ENCODE peak calls at places on chromosome 17, in nine cellular contexts. O, H, W, F, Y, L, X, B and C are unnamed samples. For H4K20me1, the result is how much of the 10 kb centered on the place peaks cover.

GRCh38 chr17:74601944-74602572 is 10.0 kb upstream of the CD300LD start:
- DNase-seq in O (peak), H (peak), W (peak), F (no peak), Y (peak), L (peak), X (peak), B (peak), C (no peak)

GRCh38 chr17:2405247-2405926 is 4.5 kb upstream of the MNT start:
- DNase-seq in O (peak), H (no peak), W (peak), F (no peak), Y (peak), L (peak), X (peak), B (no peak), C (peak)

GRCh38 chr17:66747561-66748275 is 87.2 kb upstream of the CACNG5 start:
- DNase-seq in O (peak), H (no peak), W (peak), F (no peak), Y (peak), L (peak), X (no peak), B (no peak), C (peak)

GRCh38 chr17:21689604-21690003 is 2.7 kb upstream of the KCNJ18 start:
- DNase-seq in O (peak), H (no peak), W (peak), F (no peak), Y (peak), L (peak), X (peak), B (no peak), C (peak)

GRCh38 chr17:7077911-7078546 is 2.0 kb downstream of the CLEC10A start:
- DNase-seq in O (no peak), H (no peak), W (no peak), F (no peak), Y (no peak), L (no peak), X (no peak), B (no peak), C (no peak)

GRCh38 chr17:20825539-20825938 is 217.3 kb downstream of the USP22 start:
- DNase-seq in O (no peak), H (no peak), W (no peak), F (no peak), Y (no peak), L (no peak), X (no peak), B (no peak), C (no peak)

GRCh38 chr17:51653902-51654301 is 393.6 kb downstream of the UTP18 start:
- DNase-seq in O (peak), H (peak), W (no peak), F (no peak), Y (no peak), L (no peak), X (no peak), B (no peak), C (no peak)

GRCh38 chr17:5788266-5788900 is 204.1 kb upstream of the NLRP1 start:
- DNase-seq in O (peak), H (no peak), W (peak), F (no peak), Y (no peak), L (peak), X (peak), B (no peak), C (peak)

GRCh38 chr17:2264023-2264860 is 39.3 kb downstream of the SMG6 start:
- DNase-seq in O (no peak), H (no peak), W (no peak), F (no peak), Y (peak), L (no peak), X (peak), B (no peak), C (peak)

GRCh38 chr17:82237746-82238561 is 9.1 kb downstream of the SLC16A3 start:
- DNase-seq in O (no peak), H (no peak), W (peak), F (no peak), Y (no peak), L (no peak), X (no peak), B (no peak), C (no peak)
- H3K4me3 ChIP-seq in O (no peak), H (no peak), W (peak), F (peak), Y (no peak), L (no peak), X (no peak), B (no peak), C (no peak)

GRCh38 chr17:38562903-38563302 is 42.8 kb downstream of the SRCIN1 start:
- DNase-seq in O (no peak), H (peak), W (no peak), F (no peak), Y (no peak), L (no peak), X (no peak), B (no peak), C (no peak)

GRCh38 chr17:38559880-38560230 is 45.9 kb downstream of the SRCIN1 start:
- DNase-seq in O (no peak), H (no peak), W (no peak), F (no peak), Y (no peak), L (no peak), X (no peak), B (no peak), C (no peak)

GRCh38 chr17:38562215-38562569 is 43.6 kb downstream of the SRCIN1 start:
- DNase-seq in O (no peak), H (no peak), W (no peak), F (no peak), Y (no peak), L (no peak), X (no peak), B (no peak), C (no peak)

GRCh38 chr17:38560503-38561318 is 45.0 kb downstream of the SRCIN1 start:
- DNase-seq in O (no peak), H (peak), W (peak), F (no peak), Y (peak), L (peak), X (peak), B (no peak), C (peak)

GRCh38 chr17:38561416-38562214 is 44.1 kb downstream of the SRCIN1 start:
- DNase-seq in O (no peak), H (peak), W (no peak), F (no peak), Y (no peak), L (no peak), X (no peak), B (no peak), C (no peak)
- H4K20me1 ChIP-seq in O (under half), H (under half), W (under half), F (under half), Y (under half), L (under half), X (under half), B (under half), C (under half)

GRCh38 chr17:78258323-78259229 is 27.1 kb downstream of the TMEM235 start:
- DNase-seq in O (no peak), H (peak), W (peak), F (no peak), Y (peak), L (no peak), X (peak), B (peak), C (peak)
- H3K4me3 ChIP-seq in O (no peak), H (no peak), W (no peak), F (no peak), Y (no peak), L (no peak), X (no peak), B (no peak), C (no peak)

GRCh38 chr17:63682981-63683380 is 16.9 kb downstream of the LIMD2 start:
- DNase-seq in O (no peak), H (no peak), W (no peak), F (no peak), Y (no peak), L (no peak), X (no peak), B (no peak), C (no peak)
- H4K20me1 ChIP-seq in O (under half), H (under half), W (under half), F (under half), Y (under half), L (under half), X (under half), B (under half), C (under half)

GRCh38 chr17:27429666-27430382 is 26.4 kb upstream of the KSR1 start:
- DNase-seq in O (no peak), H (no peak), W (no peak), F (no peak), Y (no peak), L (no peak), X (no peak), B (no peak), C (no peak)

GRCh38 chr17:27428781-27429505 is 27.3 kb upstream of the KSR1 start:
- DNase-seq in O (no peak), H (no peak), W (no peak), F (no peak), Y (no peak), L (no peak), X (no peak), B (no peak), C (no peak)

GRCh38 chr17:27430882-27431491 is 25.3 kb upstream of the KSR1 start:
- DNase-seq in O (peak), H (peak), W (peak), F (no peak), Y (peak), L (peak), X (peak), B (peak), C (no peak)

GRCh38 chr17:27430383-27430840 is 25.8 kb upstream of the KSR1 start:
- DNase-seq in O (no peak), H (no peak), W (no peak), F (no peak), Y (no peak), L (no peak), X (no peak), B (no peak), C (no peak)

GRCh38 chr17:27433521-27433920 is 22.7 kb upstream of the KSR1 start:
- DNase-seq in O (no peak), H (no peak), W (no peak), F (no peak), Y (no peak), L (no peak), X (no peak), B (no peak), C (no peak)
- H3K4me3 ChIP-seq in O (no peak), H (no peak), W (no peak), F (no peak), Y (no peak), L (no peak), X (no peak), B (no peak), C (no peak)

GRCh38 chr17:29753845-29754439 is 131.2 kb upstream of the CORO6 start:
- DNase-seq in O (no peak), H (no peak), W (no peak), F (no peak), Y (no peak), L (no peak), X (no peak), B (peak), C (no peak)

GRCh38 chr17:29748400-29748799 is 125.7 kb upstream of the CORO6 start:
- DNase-seq in O (no peak), H (no peak), W (no peak), F (no peak), Y (no peak), L (no peak), X (no peak), B (no peak), C (no peak)

GRCh38 chr17:29746669-29747068 is 124.0 kb upstream of the CORO6 start:
- DNase-seq in O (no peak), H (no peak), W (no peak), F (no peak), Y (no peak), L (no peak), X (no peak), B (no peak), C (no peak)

GRCh38 chr17:29747660-29748059 is 124.9 kb upstream of the CORO6 start:
- DNase-seq in O (no peak), H (no peak), W (no peak), F (no peak), Y (no peak), L (no peak), X (no peak), B (no peak), C (no peak)

DNA sequence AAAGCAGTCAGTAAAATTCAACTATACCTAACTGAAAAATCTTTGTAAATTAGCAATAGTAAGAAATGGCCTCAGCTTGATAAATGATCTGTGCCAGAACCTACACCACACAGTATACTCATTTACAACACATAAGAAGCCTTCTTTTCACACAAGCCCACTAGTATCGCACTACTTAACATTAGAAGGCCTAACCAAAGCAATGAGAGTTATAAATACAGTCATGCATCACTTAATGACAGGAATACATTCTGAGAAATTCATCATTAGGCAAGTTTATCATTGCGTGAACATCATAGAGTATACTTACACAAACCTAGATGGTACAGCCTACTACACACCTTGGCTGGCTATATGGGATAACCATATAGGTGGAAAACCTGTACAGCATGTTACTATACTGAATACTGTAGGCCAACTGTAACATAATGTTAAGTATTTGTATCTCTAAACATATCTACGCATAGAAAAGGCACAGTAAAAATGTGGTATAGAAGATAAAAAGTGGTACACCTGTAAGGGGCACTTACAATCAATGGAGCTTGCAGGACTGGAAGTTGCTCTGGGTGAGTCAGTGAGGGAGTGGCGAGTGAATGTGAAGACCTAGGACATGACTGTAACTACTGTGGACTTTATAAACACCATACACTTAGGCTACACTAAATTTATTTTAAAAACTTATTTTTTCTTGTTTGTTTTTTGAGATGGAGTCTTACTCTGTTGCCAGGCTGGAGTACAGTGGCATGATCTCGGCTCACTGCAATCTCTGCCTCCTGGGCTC is 126.5 kb upstream of the CORO6 start:
- DNase-seq in O (peak), H (no peak), W (no peak), F (no peak), Y (no peak), L (peak), X (no peak), B (no peak), C (no peak)
- H4K20me1 ChIP-seq in O (under half), H (under half), W (under half), F (under half), Y (under half), L (under half), X (under half), B (under half), C (under half)

DNA sequence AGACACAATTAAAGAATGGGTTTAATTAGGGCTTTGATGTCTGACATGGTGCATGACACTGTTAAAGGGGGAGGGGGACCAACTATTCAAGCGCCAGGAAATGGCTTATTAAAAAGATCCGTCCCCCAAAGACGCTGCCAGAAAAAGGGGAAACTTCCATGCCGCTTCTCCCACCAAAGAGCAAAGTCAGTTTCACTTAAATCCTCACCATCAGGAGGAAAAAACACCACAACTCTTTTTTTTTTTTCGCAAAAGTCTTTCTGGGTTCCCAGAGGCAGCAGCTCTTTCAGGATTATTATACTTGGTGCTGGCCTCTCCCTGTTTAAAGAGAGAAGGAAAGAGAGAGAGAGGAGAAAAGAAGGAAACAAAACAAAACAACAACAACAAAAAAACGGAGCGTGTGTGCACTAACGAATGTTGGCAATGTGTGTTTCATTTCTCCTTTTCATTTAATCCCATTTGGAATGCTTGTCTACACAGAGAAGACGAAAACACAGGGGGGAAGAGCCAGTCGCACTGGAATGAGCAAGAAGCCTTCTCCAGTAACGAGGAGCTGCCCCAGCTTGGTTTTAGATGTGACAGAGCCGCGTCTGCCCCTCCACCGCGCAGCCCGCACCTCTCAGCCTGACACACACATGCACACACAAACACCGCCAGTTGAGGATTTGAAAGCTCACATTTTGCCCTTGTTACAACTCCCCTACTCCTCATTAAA is 32.6 kb upstream of the AXIN2 start:
- DNase-seq in O (no peak), H (no peak), W (peak), F (no peak), Y (peak), L (no peak), X (no peak), B (no peak), C (peak)
- H3K4me3 ChIP-seq in O (no peak), H (peak), W (peak), F (no peak), Y (peak), L (no peak), X (no peak), B (no peak), C (peak)

GRCh38 chr17:77963441-77963840 is 4.9 kb downstream of the TNRC6C start:
- DNase-seq in O (no peak), H (no peak), W (peak), F (no peak), Y (peak), L (peak), X (peak), B (no peak), C (peak)
- H4K20me1 ChIP-seq in O (under half), H (under half), W (under half), F (under half), Y (under half), L (under half), X (under half), B (half or more), C (half or more)

DNA sequence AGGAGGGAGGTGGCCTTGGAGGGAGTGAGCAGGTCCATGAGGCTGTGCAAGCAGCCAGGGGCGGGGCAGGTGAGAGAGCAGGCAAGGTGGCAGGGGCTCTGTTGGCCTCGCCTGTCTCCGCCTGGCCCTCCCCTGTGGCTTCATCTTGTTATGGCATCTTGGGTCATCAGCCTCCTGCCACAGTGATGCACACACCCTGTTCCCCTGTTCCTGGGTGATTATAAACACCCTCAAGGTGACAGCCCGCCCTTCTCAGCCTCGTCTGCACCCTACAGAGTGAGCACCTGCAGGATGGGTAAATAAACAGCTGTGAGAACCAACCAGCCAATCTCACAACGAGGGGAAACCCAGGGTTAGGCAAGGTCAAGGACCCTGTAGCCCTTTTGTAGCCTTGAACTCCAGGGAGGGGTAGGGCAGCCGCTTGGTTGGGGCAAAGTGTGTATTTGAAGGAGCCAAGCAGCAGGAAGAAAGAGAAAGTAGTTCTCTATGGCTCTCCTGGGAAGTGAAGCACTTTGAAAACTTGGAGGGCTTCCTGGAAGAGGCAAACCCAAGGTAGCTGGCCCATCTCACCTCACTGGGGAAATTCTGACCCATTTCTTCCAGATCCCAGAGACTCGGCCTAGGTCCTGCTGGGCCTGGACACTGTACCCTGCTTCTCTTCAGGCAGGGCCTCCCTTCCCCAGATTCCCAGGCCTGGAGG is 60.6 kb downstream of the NT5M start:
- DNase-seq in O (no peak), H (peak), W (no peak), F (no peak), Y (no peak), L (no peak), X (no peak), B (peak), C (no peak)
- H3K4me3 ChIP-seq in O (no peak), H (no peak), W (no peak), F (no peak), Y (no peak), L (no peak), X (no peak), B (no peak), C (no peak)